ENCODE peak calls at places on chromosomes 7 and 10, in four cellular contexts. L, P, N and E are unnamed samples.

GRCh38 chr7:2478387-2478760 is 2.2 kb upstream of the GRIFIN start:
- DNase-seq in L (peak), P (peak), N (no peak), E (no peak)

GRCh38 chr7:30330134-30331111 is 46.0 kb downstream of the ZNRF2 start:
- DNase-seq in L (no peak), P (no peak), N (no peak), E (peak)

GRCh38 chr7:86469680-86470295 is 173.9 kb upstream of the GRM3 start:
- DNase-seq in L (peak), P (peak), N (no peak), E (peak)

GRCh38 chr10:1643161-1643910 is 94.0 kb downstream of the ADARB2 start:
- DNase-seq in L (no peak), P (no peak), N (no peak), E (peak)

GRCh38 chr10:71696635-71697326 is 22.8 kb downstream of the C10orf105 start:
- DNase-seq in L (peak), P (peak), N (peak), E (peak)

GRCh38 chr10:19592276-19592675 is 224.0 kb upstream of the PLXDC2 start:
- DNase-seq in L (no peak), P (no peak), N (no peak), E (no peak)

GRCh38 chr10:62655337-62655994 is 149.1 kb upstream of the ADO start:
- DNase-seq in L (no peak), P (no peak), N (no peak), E (no peak)

GRCh38 chr7:5667391-5667790 is 114.1 kb downstream of the RNF216 start:
- DNase-seq in L (no peak), P (no peak), N (no peak), E (no peak)

GRCh38 chr7:422191-422885 is 97.3 kb downstream of the PDGFA start:
- DNase-seq in L (no peak), P (no peak), N (no peak), E (no peak)

GRCh38 chr10:78335691-78336401 is 302.2 kb downstream of the RPS24 start:
- DNase-seq in L (no peak), P (no peak), N (no peak), E (no peak)

GRCh38 chr7:95478139-95479037 is 7.4 kb upstream of the ASB4 start:
- DNase-seq in L (no peak), P (peak), N (no peak), E (no peak)

GRCh38 chr7:87344446-87344845 is 1.0 kb upstream of the CROT start:
- DNase-seq in L (no peak), P (no peak), N (no peak), E (no peak)

GRCh38 chr7:47375121-47375551 is 206.8 kb downstream of the TNS3 start:
- DNase-seq in L (no peak), P (no peak), N (no peak), E (no peak)

GRCh38 chr7:26368542-26368941 is 76.9 kb downstream of the SNX10 start:
- DNase-seq in L (no peak), P (no peak), N (no peak), E (no peak)

GRCh38 chr10:70445718-70446485 is 4.4 kb upstream of the NODAL start:
- DNase-seq in L (no peak), P (no peak), N (no peak), E (no peak)

GRCh38 chr7:5276611-5277010 is 6.1 kb upstream of the SLC29A4 start:
- DNase-seq in L (no peak), P (no peak), N (no peak), E (no peak)

GRCh38 chr7:5519515-5519928 is 95.9 kb upstream of the TNRC18 start:
- DNase-seq in L (no peak), P (no peak), N (no peak), E (no peak)